ENCODE peak calls at places on chromosomes 16 and 17, in nine cellular contexts. One of them, this sample, is unnamed.
A peak's percentile ranks its signal among the peaks of the same experiment; 100 is the strongest.

GRCh38 chr17:78112508-78113471 is 15.8 kb downstream of the TMC6 start:
- DNase-seq in neural progenitor cell: peak; percentile 76
- DNase-seq in BJ: no peak
- DNase-seq in astrocyte of the cerebellum: no peak
- DNase-seq in colonic mucosa: peak; percentile 86
- DNase-seq in endothelial cell: peak; percentile 91
- DNase-seq in right atrium auricular region: peak; percentile 79
- DNase-seq in heart left ventricle: peak; percentile 86
- DNase-seq in transverse colon: peak; percentile 85
- DNase-seq in this sample: no peak

GRCh38 chr17:68318103-68318991 is 27.1 kb downstream of the ARSG start:
- DNase-seq in neural progenitor cell: no peak
- DNase-seq in BJ: no peak
- DNase-seq in astrocyte of the cerebellum: peak; percentile 23
- DNase-seq in colonic mucosa: no peak
- DNase-seq in endothelial cell: no peak
- DNase-seq in right atrium auricular region: no peak
- DNase-seq in heart left ventricle: no peak
- DNase-seq in transverse colon: no peak
- DNase-seq in this sample: no peak

GRCh38 chr17:1695365-1695764 is 10.7 kb upstream of the PRPF8 start:
- DNase-seq in neural progenitor cell: no peak
- DNase-seq in BJ: no peak
- DNase-seq in astrocyte of the cerebellum: no peak
- DNase-seq in colonic mucosa: no peak
- DNase-seq in endothelial cell: no peak
- DNase-seq in right atrium auricular region: no peak
- DNase-seq in heart left ventricle: no peak
- DNase-seq in transverse colon: no peak
- DNase-seq in this sample: no peak

GRCh38 chr16:49928176-49928892 is 72.4 kb upstream of the ZNF423 start:
- DNase-seq in neural progenitor cell: no peak
- DNase-seq in BJ: no peak
- DNase-seq in astrocyte of the cerebellum: no peak
- DNase-seq in colonic mucosa: no peak
- DNase-seq in endothelial cell: no peak
- DNase-seq in right atrium auricular region: no peak
- DNase-seq in heart left ventricle: peak; percentile 30
- DNase-seq in transverse colon: no peak
- DNase-seq in this sample: no peak

GRCh38 chr17:335691-336090 is 16.9 kb downstream of the RPH3AL start:
- DNase-seq in neural progenitor cell: peak; percentile 47
- DNase-seq in BJ: no peak
- DNase-seq in astrocyte of the cerebellum: no peak
- DNase-seq in colonic mucosa: no peak
- DNase-seq in endothelial cell: no peak
- DNase-seq in right atrium auricular region: no peak
- DNase-seq in heart left ventricle: no peak
- DNase-seq in transverse colon: no peak
- DNase-seq in this sample: no peak

GRCh38 chr17:18246880-18247612 is 11.5 kb downstream of the FLII start:
- DNase-seq in neural progenitor cell: peak; percentile 85
- DNase-seq in BJ: no peak
- DNase-seq in astrocyte of the cerebellum: no peak
- DNase-seq in colonic mucosa: peak; percentile 95
- DNase-seq in endothelial cell: peak; percentile 50
- DNase-seq in right atrium auricular region: no peak
- DNase-seq in heart left ventricle: peak; percentile 61
- DNase-seq in transverse colon: peak; percentile 93
- DNase-seq in this sample: no peak

GRCh38 chr17:27209316-27209715 is 84.6 kb upstream of the WSB1 start:
- DNase-seq in neural progenitor cell: no peak
- DNase-seq in BJ: no peak
- DNase-seq in astrocyte of the cerebellum: no peak
- DNase-seq in colonic mucosa: no peak
- DNase-seq in endothelial cell: no peak
- DNase-seq in right atrium auricular region: no peak
- DNase-seq in heart left ventricle: no peak
- DNase-seq in transverse colon: no peak
- DNase-seq in this sample: no peak

GRCh38 chr17:82863941-82864720 is 24.3 kb upstream of the ZNF750 start:
- DNase-seq in neural progenitor cell: no peak
- DNase-seq in BJ: peak; percentile 66
- DNase-seq in astrocyte of the cerebellum: peak; percentile 73
- DNase-seq in colonic mucosa: no peak
- DNase-seq in endothelial cell: no peak
- DNase-seq in right atrium auricular region: no peak
- DNase-seq in heart left ventricle: no peak
- DNase-seq in transverse colon: peak; percentile 69
- DNase-seq in this sample: no peak

GRCh38 chr16:77553130-77553529 is 118.3 kb upstream of the ADAMTS18 start:
- DNase-seq in neural progenitor cell: no peak
- DNase-seq in BJ: no peak
- DNase-seq in astrocyte of the cerebellum: no peak
- DNase-seq in colonic mucosa: no peak
- DNase-seq in endothelial cell: no peak
- DNase-seq in right atrium auricular region: no peak
- DNase-seq in heart left ventricle: no peak
- DNase-seq in transverse colon: no peak
- DNase-seq in this sample: no peak

GRCh38 chr16:66344533-66345145 is 21.9 kb upstream of the CDH5 start:
- DNase-seq in neural progenitor cell: peak; percentile 73
- DNase-seq in BJ: no peak
- DNase-seq in astrocyte of the cerebellum: no peak
- DNase-seq in colonic mucosa: peak; percentile 45
- DNase-seq in endothelial cell: peak; percentile 53
- DNase-seq in right atrium auricular region: no peak
- DNase-seq in heart left ventricle: no peak
- DNase-seq in transverse colon: no peak
- DNase-seq in this sample: no peak

GRCh38 chr17:66755101-66755943 is 79.6 kb upstream of the CACNG5 start:
- DNase-seq in neural progenitor cell: no peak
- DNase-seq in BJ: no peak
- DNase-seq in astrocyte of the cerebellum: no peak
- DNase-seq in colonic mucosa: no peak
- DNase-seq in endothelial cell: no peak
- DNase-seq in right atrium auricular region: no peak
- DNase-seq in heart left ventricle: no peak
- DNase-seq in transverse colon: peak; percentile 11
- DNase-seq in this sample: no peak

GRCh38 chr17:54876656-54877195 is 23.9 kb upstream of the TOM1L1 start:
- DNase-seq in neural progenitor cell: no peak
- DNase-seq in BJ: no peak
- DNase-seq in astrocyte of the cerebellum: no peak
- DNase-seq in colonic mucosa: no peak
- DNase-seq in endothelial cell: no peak
- DNase-seq in right atrium auricular region: no peak
- DNase-seq in heart left ventricle: no peak
- DNase-seq in transverse colon: no peak
- DNase-seq in this sample: no peak

GRCh38 chr17:18356624-18357023 is 6.7 kb downstream of the SHMT1 start:
- DNase-seq in neural progenitor cell: no peak
- DNase-seq in BJ: peak; percentile 8
- DNase-seq in astrocyte of the cerebellum: peak; percentile 82
- DNase-seq in colonic mucosa: peak; percentile 40
- DNase-seq in endothelial cell: no peak
- DNase-seq in right atrium auricular region: no peak
- DNase-seq in heart left ventricle: peak; percentile 54
- DNase-seq in transverse colon: peak; percentile 25
- DNase-seq in this sample: no peak

GRCh38 chr16:9521749-9522370 is 430.4 kb downstream of the HAPSTR1 start:
- DNase-seq in neural progenitor cell: peak; percentile 26
- DNase-seq in BJ: no peak
- DNase-seq in astrocyte of the cerebellum: no peak
- DNase-seq in colonic mucosa: no peak
- DNase-seq in endothelial cell: no peak
- DNase-seq in right atrium auricular region: no peak
- DNase-seq in heart left ventricle: no peak
- DNase-seq in transverse colon: no peak
- DNase-seq in this sample: no peak

GRCh38 chr16:48914070-48914469 is 304.1 kb upstream of the N4BP1 start:
- DNase-seq in neural progenitor cell: peak; percentile 61
- DNase-seq in BJ: no peak
- DNase-seq in astrocyte of the cerebellum: no peak
- DNase-seq in colonic mucosa: no peak
- DNase-seq in endothelial cell: peak; percentile 30
- DNase-seq in right atrium auricular region: no peak
- DNase-seq in heart left ventricle: no peak
- DNase-seq in transverse colon: no peak
- DNase-seq in this sample: no peak

GRCh38 chr16:48913384-48913783 is 303.4 kb upstream of the N4BP1 start:
- DNase-seq in neural progenitor cell: no peak
- DNase-seq in BJ: no peak
- DNase-seq in astrocyte of the cerebellum: no peak
- DNase-seq in colonic mucosa: no peak
- DNase-seq in endothelial cell: no peak
- DNase-seq in right atrium auricular region: no peak
- DNase-seq in heart left ventricle: no peak
- DNase-seq in transverse colon: no peak
- DNase-seq in this sample: no peak

GRCh38 chr16:48910214-48910613 is 300.2 kb upstream of the N4BP1 start:
- DNase-seq in neural progenitor cell: no peak
- DNase-seq in BJ: no peak
- DNase-seq in astrocyte of the cerebellum: no peak
- DNase-seq in colonic mucosa: no peak
- DNase-seq in endothelial cell: no peak
- DNase-seq in right atrium auricular region: no peak
- DNase-seq in heart left ventricle: no peak
- DNase-seq in transverse colon: no peak
- DNase-seq in this sample: no peak

GRCh38 chr16:48912360-48912759 is 302.4 kb upstream of the N4BP1 start:
- DNase-seq in neural progenitor cell: no peak
- DNase-seq in BJ: no peak
- DNase-seq in astrocyte of the cerebellum: no peak
- DNase-seq in colonic mucosa: no peak
- DNase-seq in endothelial cell: peak; percentile 10
- DNase-seq in right atrium auricular region: no peak
- DNase-seq in heart left ventricle: no peak
- DNase-seq in transverse colon: no peak
- DNase-seq in this sample: no peak

DNA sequence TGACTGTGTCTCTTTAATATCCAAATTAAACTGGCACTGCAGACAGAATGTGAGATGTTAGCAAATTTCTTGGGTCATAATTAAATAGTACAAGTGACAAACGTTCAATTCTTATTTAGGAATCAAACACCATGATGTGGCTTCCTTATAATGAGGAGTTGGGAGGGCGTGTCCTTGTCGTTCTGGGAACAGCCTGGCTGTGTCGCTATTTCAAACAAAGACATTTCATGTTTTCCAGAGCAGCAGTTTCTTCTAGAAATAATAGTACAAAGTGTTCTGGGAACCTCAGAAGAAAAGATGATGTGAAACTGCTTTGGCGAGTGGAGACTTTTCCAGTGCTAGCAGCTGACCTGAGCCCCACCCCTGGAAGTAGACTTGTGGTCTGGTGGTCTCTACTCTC is 301.7 kb upstream of the N4BP1 start:
- DNase-seq in neural progenitor cell: peak; percentile 21
- DNase-seq in BJ: no peak
- DNase-seq in astrocyte of the cerebellum: no peak
- DNase-seq in colonic mucosa: no peak
- DNase-seq in endothelial cell: no peak
- DNase-seq in right atrium auricular region: no peak
- DNase-seq in heart left ventricle: no peak
- DNase-seq in transverse colon: no peak
- DNase-seq in this sample: no peak
- TF ChIP-seq CTCF in neural progenitor cell: peak; percentile 44
- TF ChIP-seq CTCF in BJ: peak; percentile 53
- TF ChIP-seq CTCF in astrocyte of the cerebellum: peak; percentile 15
- TF ChIP-seq CTCF in colonic mucosa: no peak
- TF ChIP-seq CTCF in endothelial cell: no peak
- TF ChIP-seq CTCF in right atrium auricular region: peak; percentile 38
- TF ChIP-seq CTCF in heart left ventricle: peak; percentile 31
- TF ChIP-seq CTCF in transverse colon: no peak
- TF ChIP-seq CTCF in this sample: no peak

GRCh38 chr16:69083306-69083941 is 22.0 kb upstream of the HAS3 start:
- DNase-seq in neural progenitor cell: no peak
- DNase-seq in BJ: no peak
- DNase-seq in astrocyte of the cerebellum: no peak
- DNase-seq in colonic mucosa: no peak
- DNase-seq in endothelial cell: no peak
- DNase-seq in right atrium auricular region: no peak
- DNase-seq in heart left ventricle: no peak
- DNase-seq in transverse colon: no peak
- DNase-seq in this sample: no peak
- TF ChIP-seq CTCF in neural progenitor cell: peak; percentile 27
- TF ChIP-seq CTCF in BJ: no peak
- TF ChIP-seq CTCF in astrocyte of the cerebellum: no peak
- TF ChIP-seq CTCF in colonic mucosa: no peak
- TF ChIP-seq CTCF in endothelial cell: no peak
- TF ChIP-seq CTCF in right atrium auricular region: no peak
- TF ChIP-seq CTCF in heart left ventricle: no peak
- TF ChIP-seq CTCF in transverse colon: no peak
- TF ChIP-seq CTCF in this sample: no peak

GRCh38 chr17:49003557-49004511 is 6.6 kb downstream of the IGF2BP1 start:
- DNase-seq in neural progenitor cell: peak; percentile 79
- DNase-seq in BJ: no peak
- DNase-seq in astrocyte of the cerebellum: no peak
- DNase-seq in colonic mucosa: no peak
- DNase-seq in endothelial cell: peak; percentile 41
- DNase-seq in right atrium auricular region: peak; percentile 50
- DNase-seq in heart left ventricle: no peak
- DNase-seq in transverse colon: no peak
- DNase-seq in this sample: no peak
- TF ChIP-seq CTCF in neural progenitor cell: no peak
- TF ChIP-seq CTCF in BJ: no peak
- TF ChIP-seq CTCF in astrocyte of the cerebellum: no peak
- TF ChIP-seq CTCF in colonic mucosa: no peak
- TF ChIP-seq CTCF in endothelial cell: no peak
- TF ChIP-seq CTCF in right atrium auricular region: no peak
- TF ChIP-seq CTCF in heart left ventricle: no peak
- TF ChIP-seq CTCF in transverse colon: no peak
- TF ChIP-seq CTCF in this sample: no peak

DNA sequence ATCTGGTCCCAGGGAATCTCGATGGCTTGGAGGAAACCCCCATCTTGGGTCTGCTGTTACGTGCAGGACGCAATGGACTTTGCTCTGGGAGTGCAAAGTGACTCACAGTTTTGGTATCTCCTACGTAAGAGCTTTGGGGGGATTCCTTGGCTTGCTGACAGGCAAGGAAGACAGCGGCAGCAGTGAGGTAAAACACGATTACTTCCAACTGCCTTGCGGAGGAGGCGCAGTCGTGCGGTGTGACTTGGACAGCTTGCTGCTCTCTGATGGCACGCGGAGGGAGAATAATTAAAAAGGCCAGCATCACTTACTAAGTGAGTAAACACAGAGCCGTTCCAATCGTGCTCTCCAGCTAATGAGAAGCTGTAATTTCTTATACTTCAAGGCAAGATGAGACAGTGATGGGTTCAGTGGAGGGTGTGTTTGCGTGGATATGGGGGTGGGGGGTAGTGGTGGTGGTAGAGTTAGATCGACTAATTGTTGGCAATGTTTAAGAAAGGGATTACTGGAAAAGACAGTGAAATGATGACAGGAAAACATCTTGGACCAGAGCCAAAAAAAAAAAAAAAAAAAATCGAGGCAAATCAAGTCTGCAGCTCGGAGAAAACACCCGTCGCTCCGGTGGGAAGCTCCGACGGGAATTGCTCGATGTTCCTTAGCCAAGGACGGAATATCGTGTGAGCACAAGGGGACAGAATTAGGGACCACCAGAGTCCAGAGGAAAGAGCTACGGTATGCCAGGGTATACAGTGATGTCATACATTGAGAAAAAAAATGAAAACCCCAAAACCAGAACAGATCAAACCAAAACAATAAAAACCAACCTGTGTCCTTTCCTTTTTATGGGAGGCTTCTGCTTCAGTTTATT is 184.9 kb upstream of the ZFHX3 start:
- DNase-seq in neural progenitor cell: no peak
- DNase-seq in BJ: peak; percentile 71
- DNase-seq in astrocyte of the cerebellum: peak; percentile 91
- DNase-seq in colonic mucosa: no peak
- DNase-seq in endothelial cell: no peak
- DNase-seq in right atrium auricular region: peak; percentile 73
- DNase-seq in heart left ventricle: peak; percentile 52
- DNase-seq in transverse colon: peak; percentile 18
- DNase-seq in this sample: peak; percentile 78
- TF ChIP-seq CTCF in neural progenitor cell: no peak
- TF ChIP-seq CTCF in BJ: no peak
- TF ChIP-seq CTCF in astrocyte of the cerebellum: peak; percentile 9
- TF ChIP-seq CTCF in colonic mucosa: no peak
- TF ChIP-seq CTCF in endothelial cell: no peak
- TF ChIP-seq CTCF in right atrium auricular region: no peak
- TF ChIP-seq CTCF in heart left ventricle: no peak
- TF ChIP-seq CTCF in transverse colon: no peak
- TF ChIP-seq CTCF in this sample: no peak